ENCODE peak calls at places on chromosomes 7 and 10, in six cellular contexts. One of them, this sample, is unnamed.

GRCh38 chr7:94295805-94296204 is 98.9 kb upstream of the COL1A2 start:
- DNase-seq in M059J: peak; percentile 87
- DNase-seq in NCI-H774: no peak
- DNase-seq in fibroblast of lung: peak; percentile 92
- DNase-seq in NCI-H460: peak; percentile 32
- DNase-seq in right lobe of liver: no peak
- DNase-seq in this sample: peak; percentile 21

GRCh38 chr10:124322191-124322980 is 96.3 kb downstream of the OAT start:
- DNase-seq in M059J: no peak
- DNase-seq in NCI-H774: no peak
- DNase-seq in fibroblast of lung: no peak
- DNase-seq in NCI-H460: no peak
- DNase-seq in right lobe of liver: peak; percentile 39
- DNase-seq in this sample: no peak

GRCh38 chr10:83545901-83546391 is 593.4 kb upstream of the GHITM start:
- DNase-seq in M059J: no peak
- DNase-seq in NCI-H774: no peak
- DNase-seq in fibroblast of lung: no peak
- DNase-seq in NCI-H460: no peak
- DNase-seq in right lobe of liver: no peak
- DNase-seq in this sample: no peak

GRCh38 chr10:33559105-33559504 is 224.6 kb upstream of the NRP1 start:
- DNase-seq in M059J: peak; percentile 60
- DNase-seq in NCI-H774: no peak
- DNase-seq in fibroblast of lung: peak; percentile 89
- DNase-seq in NCI-H460: no peak
- DNase-seq in right lobe of liver: no peak
- DNase-seq in this sample: no peak

GRCh38 chr7:36639826-36640225 is 84.5 kb downstream of the AOAH start:
- DNase-seq in M059J: no peak
- DNase-seq in NCI-H774: no peak
- DNase-seq in fibroblast of lung: no peak
- DNase-seq in NCI-H460: no peak
- DNase-seq in right lobe of liver: no peak
- DNase-seq in this sample: no peak

GRCh38 chr10:119025336-119025735 is 4.2 kb upstream of the NANOS1 start:
- DNase-seq in M059J: peak; percentile 94
- DNase-seq in NCI-H774: peak; percentile 4
- DNase-seq in fibroblast of lung: peak; percentile 54
- DNase-seq in NCI-H460: no peak
- DNase-seq in right lobe of liver: peak; percentile 55
- DNase-seq in this sample: no peak

GRCh38 chr10:49585387-49585786 is 24.7 kb upstream of the SLC18A3 start:
- DNase-seq in M059J: peak; percentile 68
- DNase-seq in NCI-H774: no peak
- DNase-seq in fibroblast of lung: no peak
- DNase-seq in NCI-H460: no peak
- DNase-seq in right lobe of liver: no peak
- DNase-seq in this sample: no peak

GRCh38 chr7:72335561-72336381 is 76.4 kb downstream of the CALN1 start:
- DNase-seq in M059J: no peak
- DNase-seq in NCI-H774: no peak
- DNase-seq in fibroblast of lung: no peak
- DNase-seq in NCI-H460: no peak
- DNase-seq in right lobe of liver: no peak
- DNase-seq in this sample: no peak

GRCh38 chr10:784377-784758 is 94.9 kb upstream of the DIP2C start:
- DNase-seq in M059J: no peak
- DNase-seq in NCI-H774: no peak
- DNase-seq in fibroblast of lung: no peak
- DNase-seq in NCI-H460: no peak
- DNase-seq in right lobe of liver: peak; percentile 46
- DNase-seq in this sample: no peak

GRCh38 chr10:89921422-89921821 is 220.0 kb downstream of the KIF20B start:
- DNase-seq in M059J: peak; percentile 84
- DNase-seq in NCI-H774: no peak
- DNase-seq in fibroblast of lung: no peak
- DNase-seq in NCI-H460: no peak
- DNase-seq in right lobe of liver: no peak
- DNase-seq in this sample: no peak

GRCh38 chr7:102814025-102814471 is 65.2 kb downstream of the FAM185A start:
- DNase-seq in M059J: peak; percentile 74
- DNase-seq in NCI-H774: no peak
- DNase-seq in fibroblast of lung: peak; percentile 35
- DNase-seq in NCI-H460: no peak
- DNase-seq in right lobe of liver: no peak
- DNase-seq in this sample: no peak

GRCh38 chr7:157928808-157929425 is 592.1 kb downstream of the DNAJB6 start:
- DNase-seq in M059J: no peak
- DNase-seq in NCI-H774: no peak
- DNase-seq in fibroblast of lung: no peak
- DNase-seq in NCI-H460: no peak
- DNase-seq in right lobe of liver: no peak
- DNase-seq in this sample: no peak

GRCh38 chr10:11678074-11678793 is 63.9 kb upstream of the ECHDC3 start:
- DNase-seq in M059J: peak; percentile 48
- DNase-seq in NCI-H774: no peak
- DNase-seq in fibroblast of lung: peak; percentile 15
- DNase-seq in NCI-H460: no peak
- DNase-seq in right lobe of liver: no peak
- DNase-seq in this sample: no peak

GRCh38 chr10:78687616-78688015 is 381.1 kb upstream of the ZMIZ1 start:
- DNase-seq in M059J: no peak
- DNase-seq in NCI-H774: no peak
- DNase-seq in fibroblast of lung: peak; percentile 22
- DNase-seq in NCI-H460: no peak
- DNase-seq in right lobe of liver: no peak
- DNase-seq in this sample: no peak

GRCh38 chr10:132248455-132249231 is 59.1 kb downstream of the STK32C start:
- DNase-seq in M059J: no peak
- DNase-seq in NCI-H774: peak; percentile 26
- DNase-seq in fibroblast of lung: no peak
- DNase-seq in NCI-H460: peak; percentile 62
- DNase-seq in right lobe of liver: no peak
- DNase-seq in this sample: no peak

GRCh38 chr10:118957141-118957825 is 72.2 kb upstream of the NANOS1 start:
- DNase-seq in M059J: no peak
- DNase-seq in NCI-H774: no peak
- DNase-seq in fibroblast of lung: no peak
- DNase-seq in NCI-H460: no peak
- DNase-seq in right lobe of liver: peak; percentile 24
- DNase-seq in this sample: no peak

GRCh38 chr7:151400626-151401315 is 9.1 kb downstream of the WDR86 start:
- DNase-seq in M059J: no peak
- DNase-seq in NCI-H774: no peak
- DNase-seq in fibroblast of lung: no peak
- DNase-seq in NCI-H460: no peak
- DNase-seq in right lobe of liver: no peak
- DNase-seq in this sample: no peak

GRCh38 chr7:147170341-147171012 is 1053.9 kb downstream of the CNTNAP2 start:
- DNase-seq in M059J: no peak
- DNase-seq in NCI-H774: no peak
- DNase-seq in fibroblast of lung: no peak
- DNase-seq in NCI-H460: no peak
- DNase-seq in right lobe of liver: no peak
- DNase-seq in this sample: no peak

GRCh38 chr10:86963341-86963919 is 4.9 kb upstream of the ADIRF start:
- DNase-seq in M059J: no peak
- DNase-seq in NCI-H774: no peak
- DNase-seq in fibroblast of lung: no peak
- DNase-seq in NCI-H460: no peak
- DNase-seq in right lobe of liver: peak; percentile 37
- DNase-seq in this sample: no peak

GRCh38 chr10:4267084-4267774 is 482.2 kb upstream of the KLF6 start:
- DNase-seq in M059J: no peak
- DNase-seq in NCI-H774: no peak
- DNase-seq in fibroblast of lung: peak; percentile 45
- DNase-seq in NCI-H460: no peak
- DNase-seq in right lobe of liver: no peak
- DNase-seq in this sample: no peak

GRCh38 chr10:71804067-71804466 is 30.7 kb upstream of the VSIR start:
- DNase-seq in M059J: no peak
- DNase-seq in NCI-H774: no peak
- DNase-seq in fibroblast of lung: no peak
- DNase-seq in NCI-H460: no peak
- DNase-seq in right lobe of liver: no peak
- DNase-seq in this sample: no peak

GRCh38 chr10:132614431-132615341 is 77.1 kb downstream of the INPP5A start:
- DNase-seq in M059J: no peak
- DNase-seq in NCI-H774: no peak
- DNase-seq in fibroblast of lung: no peak
- DNase-seq in NCI-H460: no peak
- DNase-seq in right lobe of liver: no peak
- DNase-seq in this sample: no peak

GRCh38 chr7:153193144-153193595 is 433.6 kb downstream of the ACTR3B start:
- DNase-seq in M059J: no peak
- DNase-seq in NCI-H774: peak; percentile 43
- DNase-seq in fibroblast of lung: no peak
- DNase-seq in NCI-H460: no peak
- DNase-seq in right lobe of liver: no peak
- DNase-seq in this sample: no peak

GRCh38 chr10:14834588-14834987 is 3.2 kb downstream of the CDNF start:
- DNase-seq in M059J: no peak
- DNase-seq in NCI-H774: no peak
- DNase-seq in fibroblast of lung: no peak
- DNase-seq in NCI-H460: no peak
- DNase-seq in right lobe of liver: no peak
- DNase-seq in this sample: no peak

GRCh38 chr10:121702351-121703320 is 104.4 kb upstream of the FGFR2 start:
- DNase-seq in M059J: peak; percentile 89
- DNase-seq in NCI-H774: no peak
- DNase-seq in fibroblast of lung: no peak
- DNase-seq in NCI-H460: no peak
- DNase-seq in right lobe of liver: no peak
- DNase-seq in this sample: no peak

GRCh38 chr7:19051767-19052375 is 65.6 kb downstream of the TWIST1 start:
- DNase-seq in M059J: peak; percentile 41
- DNase-seq in NCI-H774: no peak
- DNase-seq in fibroblast of lung: peak; percentile 54
- DNase-seq in NCI-H460: peak; percentile 23
- DNase-seq in right lobe of liver: no peak
- DNase-seq in this sample: no peak

GRCh38 chr7:157043745-157044144 is 33.3 kb upstream of the MNX1 start:
- DNase-seq in M059J: peak; percentile 56
- DNase-seq in NCI-H774: no peak
- DNase-seq in fibroblast of lung: peak; percentile 64
- DNase-seq in NCI-H460: no peak
- DNase-seq in right lobe of liver: no peak
- DNase-seq in this sample: no peak

GRCh38 chr7:101814996-101815825 is 2.2 kb upstream of the CUX1 start:
- DNase-seq in M059J: peak; percentile 34
- DNase-seq in NCI-H774: peak; percentile 68
- DNase-seq in fibroblast of lung: peak; percentile 25
- DNase-seq in NCI-H460: peak; percentile 26
- DNase-seq in right lobe of liver: peak; percentile 73
- DNase-seq in this sample: no peak

GRCh38 chr10:12483996-12484944 is 134.9 kb downstream of the CAMK1D start:
- DNase-seq in M059J: no peak
- DNase-seq in NCI-H774: peak; percentile 63
- DNase-seq in fibroblast of lung: no peak
- DNase-seq in NCI-H460: no peak
- DNase-seq in right lobe of liver: no peak
- DNase-seq in this sample: peak; percentile 3

GRCh38 chr7:51084121-51084520 is 232.5 kb downstream of the COBL start:
- DNase-seq in M059J: no peak
- DNase-seq in NCI-H774: no peak
- DNase-seq in fibroblast of lung: no peak
- DNase-seq in NCI-H460: no peak
- DNase-seq in right lobe of liver: no peak
- DNase-seq in this sample: no peak

GRCh38 chr7:51647931-51648351 is 331.3 kb upstream of the COBL start:
- DNase-seq in M059J: peak; percentile 4
- DNase-seq in NCI-H774: peak; percentile 21
- DNase-seq in fibroblast of lung: no peak
- DNase-seq in NCI-H460: no peak
- DNase-seq in right lobe of liver: no peak
- DNase-seq in this sample: no peak

GRCh38 chr7:5494683-5495561 is 71.3 kb upstream of the TNRC18 start:
- DNase-seq in M059J: peak; percentile 73
- DNase-seq in NCI-H774: peak; percentile 67
- DNase-seq in fibroblast of lung: peak; percentile 73
- DNase-seq in NCI-H460: peak; percentile 68
- DNase-seq in right lobe of liver: peak; percentile 78
- DNase-seq in this sample: no peak

This sample was measured in NCI-H1436 treated with DMSO at 0.1 percent for 48 hours.